ENCODE peak calls at places on chromosomes 12 and 14, in five cellular contexts. One of them, this sample, is unnamed.

GRCh38 chr12:63967358-63967757 is 122.9 kb downstream of the SRGAP1 start:
- DNase-seq in brain microvascular endothelial cell: peak
- DNase-seq in NCI-H82: no peak
- DNase-seq in stimulated activated CD8-positive, alpha-beta memory T cell treated with anti-CD3 and anti-CD28 coated beads, Interleukin-2, amount 100 ng/mL, for 1 hour: no peak
- DNase-seq in activated CD8-positive, alpha-beta memory T cell treated with anti-CD3 and anti-CD28 coated beads for 4 hours: no peak
- DNase-seq in this sample: peak

GRCh38 chr14:100120522-100121269 is 38.7 kb downstream of the DEGS2 start:
- DNase-seq in brain microvascular endothelial cell: no peak
- DNase-seq in NCI-H82: no peak
- DNase-seq in stimulated activated CD8-positive, alpha-beta memory T cell treated with anti-CD3 and anti-CD28 coated beads, Interleukin-2, amount 100 ng/mL, for 1 hour: no peak
- DNase-seq in activated CD8-positive, alpha-beta memory T cell treated with anti-CD3 and anti-CD28 coated beads for 4 hours: no peak
- DNase-seq in this sample: no peak

GRCh38 chr12:109946505-109946904 is 46.4 kb downstream of the TCHP start:
- DNase-seq in brain microvascular endothelial cell: peak
- DNase-seq in NCI-H82: no peak
- DNase-seq in stimulated activated CD8-positive, alpha-beta memory T cell treated with anti-CD3 and anti-CD28 coated beads, Interleukin-2, amount 100 ng/mL, for 1 hour: no peak
- DNase-seq in activated CD8-positive, alpha-beta memory T cell treated with anti-CD3 and anti-CD28 coated beads for 4 hours: no peak
- DNase-seq in this sample: no peak

GRCh38 chr12:113688313-113688712 is 216.6 kb upstream of the LHX5 start:
- DNase-seq in brain microvascular endothelial cell: no peak
- DNase-seq in NCI-H82: peak
- DNase-seq in stimulated activated CD8-positive, alpha-beta memory T cell treated with anti-CD3 and anti-CD28 coated beads, Interleukin-2, amount 100 ng/mL, for 1 hour: no peak
- DNase-seq in activated CD8-positive, alpha-beta memory T cell treated with anti-CD3 and anti-CD28 coated beads for 4 hours: no peak
- DNase-seq in this sample: no peak

GRCh38 chr14:33899723-33900341 is 51.0 kb downstream of the EGLN3 start:
- DNase-seq in brain microvascular endothelial cell: no peak
- DNase-seq in NCI-H82: no peak
- DNase-seq in stimulated activated CD8-positive, alpha-beta memory T cell treated with anti-CD3 and anti-CD28 coated beads, Interleukin-2, amount 100 ng/mL, for 1 hour: no peak
- DNase-seq in activated CD8-positive, alpha-beta memory T cell treated with anti-CD3 and anti-CD28 coated beads for 4 hours: no peak
- DNase-seq in this sample: no peak

GRCh38 chr12:77113971-77114370 is 48.6 kb upstream of the E2F7 start:
- DNase-seq in brain microvascular endothelial cell: peak
- DNase-seq in NCI-H82: no peak
- DNase-seq in stimulated activated CD8-positive, alpha-beta memory T cell treated with anti-CD3 and anti-CD28 coated beads, Interleukin-2, amount 100 ng/mL, for 1 hour: no peak
- DNase-seq in activated CD8-positive, alpha-beta memory T cell treated with anti-CD3 and anti-CD28 coated beads for 4 hours: no peak
- DNase-seq in this sample: peak

GRCh38 chr14:85124896-85125295 is 405.0 kb upstream of the FLRT2 start:
- DNase-seq in brain microvascular endothelial cell: peak
- DNase-seq in NCI-H82: no peak
- DNase-seq in stimulated activated CD8-positive, alpha-beta memory T cell treated with anti-CD3 and anti-CD28 coated beads, Interleukin-2, amount 100 ng/mL, for 1 hour: no peak
- DNase-seq in activated CD8-positive, alpha-beta memory T cell treated with anti-CD3 and anti-CD28 coated beads for 4 hours: no peak
- DNase-seq in this sample: no peak

GRCh38 chr14:75126679-75127473 is at the start of gene NEK9:
- DNase-seq in brain microvascular endothelial cell: peak
- DNase-seq in NCI-H82: peak
- DNase-seq in stimulated activated CD8-positive, alpha-beta memory T cell treated with anti-CD3 and anti-CD28 coated beads, Interleukin-2, amount 100 ng/mL, for 1 hour: peak
- DNase-seq in activated CD8-positive, alpha-beta memory T cell treated with anti-CD3 and anti-CD28 coated beads for 4 hours: peak
- DNase-seq in this sample: peak

GRCh38 chr12:119804011-119804641 is 73.0 kb downstream of the CIT start:
- DNase-seq in brain microvascular endothelial cell: peak
- DNase-seq in NCI-H82: peak
- DNase-seq in stimulated activated CD8-positive, alpha-beta memory T cell treated with anti-CD3 and anti-CD28 coated beads, Interleukin-2, amount 100 ng/mL, for 1 hour: no peak
- DNase-seq in activated CD8-positive, alpha-beta memory T cell treated with anti-CD3 and anti-CD28 coated beads for 4 hours: no peak
- DNase-seq in this sample: peak

GRCh38 chr14:58533417-58533816 is 104.3 kb upstream of the DACT1 start:
- DNase-seq in brain microvascular endothelial cell: peak
- DNase-seq in NCI-H82: peak
- DNase-seq in stimulated activated CD8-positive, alpha-beta memory T cell treated with anti-CD3 and anti-CD28 coated beads, Interleukin-2, amount 100 ng/mL, for 1 hour: no peak
- DNase-seq in activated CD8-positive, alpha-beta memory T cell treated with anti-CD3 and anti-CD28 coated beads for 4 hours: no peak
- DNase-seq in this sample: peak

GRCh38 chr14:81594012-81594411 is 60.4 kb upstream of the SEL1L start:
- DNase-seq in brain microvascular endothelial cell: no peak
- DNase-seq in NCI-H82: peak
- DNase-seq in stimulated activated CD8-positive, alpha-beta memory T cell treated with anti-CD3 and anti-CD28 coated beads, Interleukin-2, amount 100 ng/mL, for 1 hour: no peak
- DNase-seq in activated CD8-positive, alpha-beta memory T cell treated with anti-CD3 and anti-CD28 coated beads for 4 hours: no peak
- DNase-seq in this sample: no peak

GRCh38 chr14:94330432-94330831 is 7.3 kb upstream of the SERPINA6 start:
- DNase-seq in brain microvascular endothelial cell: no peak
- DNase-seq in NCI-H82: no peak
- DNase-seq in stimulated activated CD8-positive, alpha-beta memory T cell treated with anti-CD3 and anti-CD28 coated beads, Interleukin-2, amount 100 ng/mL, for 1 hour: no peak
- DNase-seq in activated CD8-positive, alpha-beta memory T cell treated with anti-CD3 and anti-CD28 coated beads for 4 hours: no peak
- DNase-seq in this sample: no peak

GRCh38 chr12:118023461-118023860 is 7.0 kb downstream of the RFC5 start:
- DNase-seq in brain microvascular endothelial cell: no peak
- DNase-seq in NCI-H82: no peak
- DNase-seq in stimulated activated CD8-positive, alpha-beta memory T cell treated with anti-CD3 and anti-CD28 coated beads, Interleukin-2, amount 100 ng/mL, for 1 hour: no peak
- DNase-seq in activated CD8-positive, alpha-beta memory T cell treated with anti-CD3 and anti-CD28 coated beads for 4 hours: no peak
- DNase-seq in this sample: no peak

GRCh38 chr12:18825138-18825537 is 87.2 kb downstream of the CAPZA3 start:
- DNase-seq in brain microvascular endothelial cell: no peak
- DNase-seq in NCI-H82: no peak
- DNase-seq in stimulated activated CD8-positive, alpha-beta memory T cell treated with anti-CD3 and anti-CD28 coated beads, Interleukin-2, amount 100 ng/mL, for 1 hour: no peak
- DNase-seq in activated CD8-positive, alpha-beta memory T cell treated with anti-CD3 and anti-CD28 coated beads for 4 hours: no peak
- DNase-seq in this sample: no peak

GRCh38 chr12:818733-819132 is 66.4 kb downstream of the WNK1 start:
- DNase-seq in brain microvascular endothelial cell: no peak
- DNase-seq in NCI-H82: no peak
- DNase-seq in stimulated activated CD8-positive, alpha-beta memory T cell treated with anti-CD3 and anti-CD28 coated beads, Interleukin-2, amount 100 ng/mL, for 1 hour: no peak
- DNase-seq in activated CD8-positive, alpha-beta memory T cell treated with anti-CD3 and anti-CD28 coated beads for 4 hours: no peak
- DNase-seq in this sample: peak